ENCODE peak calls at places on chromosomes 2 and 18, in ten cellular contexts. V is breast epithelium, G is right atrium auricular region, J is brain microvascular endothelial cell, T is kidney, R is HCT116, W is neuronal stem cell, B is NT2/D1, L is upper lobe of right lung, Q is neural progenitor cell. M is an unnamed sample. For H3K36me3, the result is how much of the 10 kb centered on the place peaks cover.

GRCh38 chr18:76581261-76581660 is 86.2 kb upstream of the ZNF516 start:
- DNase-seq in V (no peak), G (no peak), J (no peak), T (no peak), R (no peak), W (no peak), B (no peak), L (no peak), Q (no peak), M (no peak)

GRCh38 chr2:141728886-141729285 is 401.9 kb downstream of the LRP1B start:
- DNase-seq in V (no peak), G (no peak), J (no peak), T (no peak), R (no peak), W (no peak), B (no peak), L (no peak), Q (no peak), M (no peak)

GRCh38 chr2:47561906-47562305 is 158.9 kb downstream of the MSH2 start:
- DNase-seq in V (no peak), G (no peak), J (no peak), T (no peak), R (no peak), W (no peak), B (no peak), L (no peak), Q (no peak), M (no peak)

GRCh38 chr2:188096910-188097309 is 194.8 kb upstream of the GULP1 start:
- DNase-seq in V (no peak), G (no peak), J (no peak), T (no peak), R (no peak), W (no peak), B (no peak), L (no peak), Q (no peak), M (no peak)

GRCh38 chr2:69026026-69026425 is 13.0 kb downstream of the ANTXR1 start:
- DNase-seq in V (no peak), G (no peak), J (peak), T (no peak), R (peak), W (no peak), B (peak), L (no peak), Q (peak), M (no peak)

GRCh38 chr2:236306825-236307540 is 42.8 kb upstream of the ASB18 start:
- DNase-seq in V (no peak), G (peak), J (no peak), T (no peak), R (no peak), W (no peak), B (no peak), L (no peak), Q (no peak), M (no peak)

GRCh38 chr2:19299522-19299921 is 58.9 kb downstream of the OSR1 start:
- DNase-seq in V (no peak), G (no peak), J (no peak), T (no peak), R (no peak), W (no peak), B (no peak), L (no peak), Q (no peak), M (no peak)

GRCh38 chr2:10271946-10272345 is 30.8 kb upstream of the HPCAL1 start:
- DNase-seq in V (no peak), G (no peak), J (no peak), T (peak), R (no peak), W (no peak), B (no peak), L (peak), Q (no peak), M (no peak)

GRCh38 chr18:6633370-6633769 is 96.1 kb upstream of the ARHGAP28 start:
- DNase-seq in V (no peak), G (no peak), J (no peak), T (no peak), R (no peak), W (peak), B (peak), L (no peak), Q (peak), M (no peak)

GRCh38 chr2:225100856-225101294 is 58.6 kb upstream of the DOCK10 start:
- DNase-seq in V (no peak), G (no peak), J (peak), T (no peak), R (peak), W (no peak), B (no peak), L (no peak), Q (no peak), M (peak)

GRCh38 chr2:127220102-127220806 is at the start of gene CYP27C1:
- DNase-seq in V (no peak), G (no peak), J (no peak), T (no peak), R (no peak), W (peak), B (no peak), L (no peak), Q (peak), M (peak)

GRCh38 chr2:190182071-190182524 is 119.6 kb upstream of the MSTN start:
- DNase-seq in V (no peak), G (no peak), J (no peak), T (no peak), R (no peak), W (no peak), B (no peak), L (no peak), Q (no peak), M (no peak)

GRCh38 chr2:188970201-188970600 is 4.0 kb upstream of the COL3A1 start:
- DNase-seq in V (no peak), G (no peak), J (no peak), T (no peak), R (no peak), W (no peak), B (no peak), L (no peak), Q (no peak), M (no peak)

GRCh38 chr2:170509460-170510193 is 205.5 kb upstream of the SP5 start:
- DNase-seq in V (no peak), G (no peak), J (no peak), T (no peak), R (no peak), W (no peak), B (no peak), L (no peak), Q (no peak), M (no peak)

GRCh38 chr2:96655491-96655973 is 13.0 kb downstream of the FER1L5 start:
- DNase-seq in V (no peak), G (no peak), J (no peak), T (no peak), R (no peak), W (no peak), B (no peak), L (no peak), Q (no peak), M (no peak)

GRCh38 chr2:9315280-9315847 is 108.0 kb downstream of the ITGB1BP1 start:
- DNase-seq in V (no peak), G (no peak), J (peak), T (peak), R (no peak), W (no peak), B (no peak), L (no peak), Q (no peak), M (no peak)

GRCh38 chr2:27809761-27810241 is 38.3 kb downstream of the MRPL33 start:
- DNase-seq in V (no peak), G (no peak), J (peak), T (no peak), R (no peak), W (no peak), B (no peak), L (no peak), Q (no peak), M (no peak)

GRCh38 chr2:69185807-69186206 is 172.8 kb downstream of the ANTXR1 start:
- DNase-seq in V (no peak), G (no peak), J (peak), T (no peak), R (no peak), W (no peak), B (no peak), L (no peak), Q (no peak), M (peak)

DNA sequence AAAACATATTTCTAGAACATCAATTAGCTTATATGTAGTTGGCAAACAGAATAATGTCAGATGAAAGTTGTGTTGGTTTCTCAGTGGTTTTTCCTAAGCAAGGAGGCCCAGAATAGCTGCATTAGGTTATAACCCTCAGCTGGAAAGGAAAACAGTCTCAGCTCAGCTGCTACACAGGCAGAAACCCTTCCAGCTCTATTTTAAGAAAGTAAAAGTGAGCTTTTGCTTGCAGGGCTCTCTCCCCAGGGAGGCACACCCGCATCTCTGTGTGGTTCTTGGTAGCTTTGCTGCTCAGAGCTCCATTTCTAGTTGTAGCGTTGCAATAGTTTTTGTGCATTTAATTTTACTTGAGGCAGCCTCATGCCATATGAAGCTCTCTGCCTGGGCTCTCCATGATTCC is 54.6 kb downstream of the PIKFYVE start:
- DNase-seq in V (no peak), G (no peak), J (peak), T (no peak), R (no peak), W (no peak), B (no peak), L (no peak), Q (no peak), M (no peak)
- H3K36me3 ChIP-seq in V (under half), G (under half), J (under half), T (under half), R (under half), W (half or more), B (half or more), L (half or more), Q (under half), M (under half)

GRCh38 chr2:159760321-159760720 is 37.7 kb downstream of the CD302 start:
- DNase-seq in V (no peak), G (no peak), J (no peak), T (no peak), R (no peak), W (no peak), B (no peak), L (no peak), Q (no peak), M (no peak)
- H3K36me3 ChIP-seq in V (under half), G (under half), J (half or more), T (under half), R (under half), W (half or more), B (half or more), L (half or more), Q (under half), M (half or more)

GRCh38 chr2:40097691-40098376 is 318.8 kb upstream of the THUMPD2 start:
- DNase-seq in V (no peak), G (no peak), J (peak), T (no peak), R (no peak), W (no peak), B (no peak), L (no peak), Q (no peak), M (no peak)
- H3K36me3 ChIP-seq in V (under half), G (under half), J (under half), T (under half), R (under half), W (under half), B (under half), L (under half), Q (under half), M (under half)

GRCh38 chr18:44635546-44635945 is 45.1 kb upstream of the SETBP1 start:
- DNase-seq in V (no peak), G (no peak), J (no peak), T (no peak), R (no peak), W (no peak), B (no peak), L (no peak), Q (no peak), M (no peak)

GRCh38 chr18:44638141-44638540 is 42.5 kb upstream of the SETBP1 start:
- DNase-seq in V (no peak), G (no peak), J (no peak), T (no peak), R (no peak), W (no peak), B (no peak), L (no peak), Q (no peak), M (no peak)

GRCh38 chr18:44638811-44639210 is 41.9 kb upstream of the SETBP1 start:
- DNase-seq in V (no peak), G (no peak), J (no peak), T (no peak), R (no peak), W (no peak), B (no peak), L (no peak), Q (no peak), M (no peak)

GRCh38 chr18:44636241-44636640 is 44.4 kb upstream of the SETBP1 start:
- DNase-seq in V (no peak), G (no peak), J (no peak), T (no peak), R (no peak), W (no peak), B (no peak), L (no peak), Q (no peak), M (no peak)

DNA sequence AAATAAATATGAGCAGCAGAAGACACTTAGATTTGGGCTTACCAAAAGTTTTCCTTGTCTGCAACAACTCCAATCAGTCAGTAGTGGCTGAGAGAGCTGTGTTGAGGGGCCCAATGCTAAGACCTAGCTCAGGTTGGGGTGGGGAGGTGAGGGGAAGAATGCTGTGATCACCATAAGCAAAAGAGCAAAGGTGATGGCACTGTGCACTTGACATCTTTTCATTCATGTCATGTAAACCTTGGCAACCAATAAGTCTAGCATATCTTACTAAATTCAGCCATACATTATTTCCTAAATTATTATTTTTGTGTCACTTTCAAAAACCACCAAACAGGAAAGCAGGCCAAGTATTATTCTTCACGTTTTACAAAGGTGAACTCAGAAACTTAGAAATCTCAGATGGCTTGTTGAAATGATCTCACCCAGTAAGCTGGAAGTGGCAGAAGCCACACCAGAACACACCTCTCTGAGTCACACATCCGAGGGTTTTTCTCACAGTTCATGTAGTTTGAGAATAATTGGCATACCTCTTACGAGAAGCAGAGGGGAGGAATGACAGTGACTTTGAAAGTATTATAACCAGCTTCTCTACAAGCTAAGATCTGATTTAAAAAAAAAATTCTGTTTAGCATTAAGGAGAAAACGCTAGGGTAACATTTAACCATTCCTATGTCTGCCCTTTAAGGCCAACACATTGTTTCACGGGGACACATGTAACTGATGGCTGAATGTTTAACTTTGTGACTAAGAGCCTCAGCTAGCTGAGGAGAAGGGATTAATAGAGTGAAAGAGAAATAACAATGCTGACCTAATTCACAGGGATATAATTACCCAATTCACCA is 43.3 kb upstream of the SETBP1 start:
- DNase-seq in V (no peak), G (no peak), J (no peak), T (no peak), R (no peak), W (no peak), B (no peak), L (no peak), Q (peak), M (no peak)
- H3K36me3 ChIP-seq in V (under half), G (under half), J (under half), T (under half), R (under half), W (under half), B (under half), L (under half), Q (under half), M (under half)

GRCh38 chr18:63407734-63408133 is 14.5 kb downstream of the VPS4B start:
- DNase-seq in V (no peak), G (no peak), J (no peak), T (no peak), R (no peak), W (no peak), B (no peak), L (no peak), Q (no peak), M (no peak)
- H3K36me3 ChIP-seq in V (under half), G (half or more), J (under half), T (under half), R (under half), W (half or more), B (half or more), L (half or more), Q (under half), M (half or more)

DNA sequence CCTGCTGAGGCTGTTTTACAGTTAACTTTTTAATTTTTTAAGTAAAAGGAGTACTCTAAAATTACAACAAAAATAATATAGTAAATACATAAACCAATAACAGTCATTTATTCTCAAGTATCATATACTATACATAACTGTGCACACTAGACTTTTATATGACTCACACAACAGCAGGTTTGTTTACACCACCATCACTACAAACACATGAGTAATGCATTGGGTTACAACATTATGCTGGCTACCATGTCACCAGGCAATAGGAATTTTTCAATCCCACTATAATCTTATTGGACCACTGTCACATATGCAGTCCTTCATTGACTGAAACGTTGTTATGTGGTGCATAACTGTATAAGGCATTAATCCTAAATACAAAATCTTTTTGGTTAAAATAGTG is 42.5 kb downstream of the RASGRP3 start:
- DNase-seq in V (no peak), G (no peak), J (peak), T (no peak), R (no peak), W (no peak), B (no peak), L (no peak), Q (no peak), M (no peak)
- H3K36me3 ChIP-seq in V (under half), G (under half), J (under half), T (under half), R (under half), W (under half), B (under half), L (under half), Q (under half), M (under half)

DNA sequence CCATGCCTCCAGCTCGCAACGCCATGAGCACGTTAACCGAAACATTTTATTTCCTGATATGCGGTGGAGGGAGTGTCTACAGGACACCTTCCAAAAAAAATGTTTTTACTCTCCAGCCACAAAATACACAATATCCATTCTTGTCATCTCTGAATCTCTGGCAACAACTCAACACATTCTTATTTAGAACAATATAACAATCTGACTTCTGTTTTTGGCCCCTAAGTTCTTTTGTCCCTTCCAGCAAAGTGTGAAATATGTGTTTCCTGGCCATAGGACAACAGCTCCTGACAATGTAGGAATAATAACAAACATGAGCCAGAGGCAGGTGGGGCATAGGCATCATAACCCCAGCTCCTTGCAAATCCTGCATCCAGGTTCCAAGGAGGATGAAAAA is 163.0 kb downstream of the DDX1 start:
- DNase-seq in V (no peak), G (no peak), J (no peak), T (no peak), R (no peak), W (no peak), B (no peak), L (no peak), Q (no peak), M (no peak)
- H3K36me3 ChIP-seq in V (under half), G (under half), J (under half), T (under half), R (under half), W (under half), B (under half), L (under half), Q (under half), M (under half)

DNA sequence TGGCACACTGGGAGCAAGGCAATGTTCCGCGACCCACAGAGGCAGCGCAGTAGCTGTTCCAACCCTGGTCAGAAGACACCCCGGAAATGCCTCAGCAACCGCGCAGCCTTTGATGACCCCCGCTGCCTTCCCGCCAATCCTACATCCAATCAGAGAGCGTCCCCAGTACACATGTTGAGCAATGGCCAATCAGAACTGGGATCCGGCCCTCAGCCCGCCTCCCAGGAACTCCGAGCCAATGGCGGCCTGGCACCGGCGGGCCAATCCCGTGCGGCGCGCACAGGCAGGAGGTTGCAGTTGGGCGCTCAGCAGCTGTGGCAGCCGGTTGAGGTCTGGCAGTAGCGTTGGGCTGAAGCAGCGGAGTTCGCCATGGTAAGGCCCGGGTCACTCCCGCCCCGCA is at the start of gene TUBA3D:
- DNase-seq in V (no peak), G (peak), J (no peak), T (no peak), R (no peak), W (no peak), B (no peak), L (no peak), Q (no peak), M (no peak)
- H3K36me3 ChIP-seq in V (under half), G (under half), J (under half), T (under half), R (under half), W (under half), B (under half), L (under half), Q (under half), M (under half)

DNA sequence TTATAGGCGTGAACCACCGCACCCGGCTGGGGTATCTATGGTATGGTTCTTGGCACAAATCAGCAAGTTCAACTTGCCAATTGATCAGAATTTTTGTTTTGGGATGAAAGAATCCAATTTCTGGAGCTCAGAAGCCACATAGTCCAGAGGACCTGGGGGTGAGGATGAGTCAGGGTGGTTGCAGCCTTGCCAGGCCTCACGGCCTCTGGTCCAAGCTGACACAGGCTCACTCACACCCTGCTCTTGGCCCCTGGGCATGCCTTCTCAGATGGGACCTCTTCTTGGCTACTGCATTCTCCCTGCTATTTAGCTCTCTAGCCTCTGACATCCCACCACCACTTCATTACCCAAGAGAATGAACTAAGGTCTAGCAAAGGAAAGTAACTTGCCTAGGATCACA is 16.3 kb downstream of the CAPG start:
- DNase-seq in V (no peak), G (no peak), J (no peak), T (no peak), R (no peak), W (no peak), B (no peak), L (peak), Q (no peak), M (no peak)
- H3K36me3 ChIP-seq in V (under half), G (under half), J (under half), T (under half), R (under half), W (under half), B (half or more), L (under half), Q (under half), M (under half)

M was measured in A673.